ENCODE peak calls at places on chromosomes 13 and 19, in six cellular contexts. One of them, this sample, is unnamed.

GRCh38 chr13:23683084-23683483 is 112.9 kb downstream of the TNFRSF19 start:
- DNase-seq in ascending aorta: no peak
- DNase-seq in AG04450: no peak
- DNase-seq in dorsolateral prefrontal cortex: no peak
- DNase-seq in GM12865: no peak
- DNase-seq in HFF-Myc: no peak
- DNase-seq in this sample: no peak

GRCh38 chr13:94327318-94327717 is 152.2 kb downstream of the DCT start:
- DNase-seq in ascending aorta: no peak
- DNase-seq in AG04450: no peak
- DNase-seq in dorsolateral prefrontal cortex: no peak
- DNase-seq in GM12865: peak; percentile 86
- DNase-seq in HFF-Myc: no peak
- DNase-seq in this sample: no peak

GRCh38 chr19:14599548-14600147 is 16.8 kb downstream of the CLEC17A start:
- DNase-seq in ascending aorta: no peak
- DNase-seq in AG04450: no peak
- DNase-seq in dorsolateral prefrontal cortex: no peak
- DNase-seq in GM12865: no peak
- DNase-seq in HFF-Myc: no peak
- DNase-seq in this sample: no peak

GRCh38 chr19:30102239-30102638 is 160.2 kb downstream of the URI1 start:
- DNase-seq in ascending aorta: no peak
- DNase-seq in AG04450: no peak
- DNase-seq in dorsolateral prefrontal cortex: peak; percentile 34
- DNase-seq in GM12865: no peak
- DNase-seq in HFF-Myc: no peak
- DNase-seq in this sample: no peak

GRCh38 chr19:2014731-2015610 is 543 bp downstream of the BTBD2 start:
- DNase-seq in ascending aorta: no peak
- DNase-seq in AG04450: no peak
- DNase-seq in dorsolateral prefrontal cortex: no peak
- DNase-seq in GM12865: peak; percentile 54
- DNase-seq in HFF-Myc: no peak
- DNase-seq in this sample: no peak

GRCh38 chr13:49330546-49330864 is 82.8 kb downstream of the CDADC1 start:
- DNase-seq in ascending aorta: no peak
- DNase-seq in AG04450: no peak
- DNase-seq in dorsolateral prefrontal cortex: no peak
- DNase-seq in GM12865: no peak
- DNase-seq in HFF-Myc: no peak
- DNase-seq in this sample: no peak

GRCh38 chr19:34320277-34320676 is 44.7 kb upstream of the GPI start:
- DNase-seq in ascending aorta: no peak
- DNase-seq in AG04450: no peak
- DNase-seq in dorsolateral prefrontal cortex: no peak
- DNase-seq in GM12865: no peak
- DNase-seq in HFF-Myc: no peak
- DNase-seq in this sample: no peak

GRCh38 chr19:4976412-4977298 is 7.7 kb downstream of the KDM4B start:
- DNase-seq in ascending aorta: peak; percentile 63
- DNase-seq in AG04450: peak; percentile 91
- DNase-seq in dorsolateral prefrontal cortex: no peak
- DNase-seq in GM12865: no peak
- DNase-seq in HFF-Myc: peak; percentile 90
- DNase-seq in this sample: peak; percentile 87

GRCh38 chr13:112438515-112438914 is 62.4 kb downstream of the SPACA7 start:
- DNase-seq in ascending aorta: no peak
- DNase-seq in AG04450: no peak
- DNase-seq in dorsolateral prefrontal cortex: no peak
- DNase-seq in GM12865: no peak
- DNase-seq in HFF-Myc: no peak
- DNase-seq in this sample: no peak

GRCh38 chr13:109517516-109517915 is 268.9 kb downstream of the IRS2 start:
- DNase-seq in ascending aorta: no peak
- DNase-seq in AG04450: no peak
- DNase-seq in dorsolateral prefrontal cortex: no peak
- DNase-seq in GM12865: no peak
- DNase-seq in HFF-Myc: no peak
- DNase-seq in this sample: no peak

GRCh38 chr13:93724187-93724586 is 497.6 kb downstream of the GPC6 start:
- DNase-seq in ascending aorta: no peak
- DNase-seq in AG04450: no peak
- DNase-seq in dorsolateral prefrontal cortex: no peak
- DNase-seq in GM12865: no peak
- DNase-seq in HFF-Myc: no peak
- DNase-seq in this sample: no peak

GRCh38 chr13:44237276-44237767 is 136.3 kb upstream of the SERP2 start:
- DNase-seq in ascending aorta: peak; percentile 64
- DNase-seq in AG04450: peak; percentile 64
- DNase-seq in dorsolateral prefrontal cortex: peak; percentile 49
- DNase-seq in GM12865: peak; percentile 82
- DNase-seq in HFF-Myc: peak; percentile 82
- DNase-seq in this sample: peak; percentile 72

GRCh38 chr13:39373108-39373507 is 229.9 kb downstream of the LHFPL6 start:
- DNase-seq in ascending aorta: no peak
- DNase-seq in AG04450: no peak
- DNase-seq in dorsolateral prefrontal cortex: no peak
- DNase-seq in GM12865: no peak
- DNase-seq in HFF-Myc: no peak
- DNase-seq in this sample: no peak

GRCh38 chr13:34883381-34883780 is 58.7 kb upstream of the NBEA start:
- DNase-seq in ascending aorta: no peak
- DNase-seq in AG04450: no peak
- DNase-seq in dorsolateral prefrontal cortex: no peak
- DNase-seq in GM12865: no peak
- DNase-seq in HFF-Myc: no peak
- DNase-seq in this sample: no peak

GRCh38 chr19:18931316-18932162 is 9.5 kb downstream of the HOMER3 start:
- DNase-seq in ascending aorta: no peak
- DNase-seq in AG04450: no peak
- DNase-seq in dorsolateral prefrontal cortex: no peak
- DNase-seq in GM12865: no peak
- DNase-seq in HFF-Myc: no peak
- DNase-seq in this sample: no peak

GRCh38 chr19:45424191-45425058 is 708 bp upstream of the ERCC1 start:
- DNase-seq in ascending aorta: peak; percentile 67
- DNase-seq in AG04450: peak; percentile 83
- DNase-seq in dorsolateral prefrontal cortex: no peak
- DNase-seq in GM12865: peak; percentile 80
- DNase-seq in HFF-Myc: peak; percentile 93
- DNase-seq in this sample: peak; percentile 66

GRCh38 chr13:83880275-83881027 is 1.8 kb downstream of the SLITRK1 start:
- DNase-seq in ascending aorta: no peak
- DNase-seq in AG04450: no peak
- DNase-seq in dorsolateral prefrontal cortex: no peak
- DNase-seq in GM12865: no peak
- DNase-seq in HFF-Myc: no peak
- DNase-seq in this sample: no peak

GRCh38 chr13:111661052-111661451 is 340.6 kb downstream of the TEX29 start:
- DNase-seq in ascending aorta: no peak
- DNase-seq in AG04450: no peak
- DNase-seq in dorsolateral prefrontal cortex: no peak
- DNase-seq in GM12865: no peak
- DNase-seq in HFF-Myc: no peak
- DNase-seq in this sample: no peak

GRCh38 chr13:98239156-98240076 is 62.3 kb upstream of the RNF113B start:
- DNase-seq in ascending aorta: no peak
- DNase-seq in AG04450: no peak
- DNase-seq in dorsolateral prefrontal cortex: no peak
- DNase-seq in GM12865: no peak
- DNase-seq in HFF-Myc: no peak
- DNase-seq in this sample: no peak

DNA sequence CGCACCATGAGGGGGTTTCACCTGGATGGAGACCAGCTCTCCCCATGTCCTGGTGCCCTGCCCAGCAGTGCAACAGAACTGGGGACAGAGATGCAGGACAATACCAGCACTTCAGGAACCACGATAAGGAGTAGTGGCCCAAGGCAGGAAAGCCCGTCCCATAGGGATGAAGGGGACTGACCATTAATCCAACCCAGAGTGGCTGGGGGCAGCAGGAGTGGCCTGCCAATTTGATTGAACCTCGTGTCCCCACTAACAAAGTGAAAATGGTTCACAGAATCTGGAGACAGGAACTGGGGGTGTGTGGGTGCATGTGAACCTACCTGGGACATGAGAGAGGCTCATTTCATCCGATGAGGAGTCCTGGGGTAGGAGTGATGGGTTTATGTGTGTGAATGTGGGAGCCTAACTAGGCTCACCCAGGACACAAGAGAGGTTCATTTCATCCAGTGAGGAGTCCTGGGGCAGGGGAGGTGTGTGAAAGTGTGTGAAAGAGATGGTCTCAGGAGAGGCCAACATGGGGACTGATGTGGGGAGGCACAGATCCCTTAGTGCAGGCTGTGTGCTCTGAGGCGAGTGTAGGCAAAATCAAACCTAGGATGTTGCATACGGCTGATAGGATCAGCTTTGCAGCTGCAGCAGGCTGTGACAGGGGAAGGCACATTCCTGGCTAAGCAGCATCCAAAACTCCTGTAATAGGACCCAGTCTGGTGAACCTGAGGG is 98.2 kb downstream of the ZNF429 start:
- DNase-seq in ascending aorta: no peak
- DNase-seq in AG04450: no peak
- DNase-seq in dorsolateral prefrontal cortex: no peak
- DNase-seq in GM12865: no peak
- DNase-seq in HFF-Myc: no peak
- DNase-seq in this sample: no peak
- H3K4me3 ChIP-seq in ascending aorta: peak overlapping the region; percentile 32
- H3K4me3 ChIP-seq in AG04450: no peak overlapping the region
- H3K4me3 ChIP-seq in dorsolateral prefrontal cortex: peak overlapping the region; percentile 70
- H3K4me3 ChIP-seq in GM12865: no peak overlapping the region
- H3K4me3 ChIP-seq in HFF-Myc: no peak overlapping the region
- H3K4me3 ChIP-seq in this sample: peak overlapping the region; percentile 53

GRCh38 chr13:81048026-81048461 is 707.1 kb upstream of the SPRY2 start:
- DNase-seq in ascending aorta: no peak
- DNase-seq in AG04450: no peak
- DNase-seq in dorsolateral prefrontal cortex: no peak
- DNase-seq in GM12865: peak; percentile 1
- DNase-seq in HFF-Myc: no peak
- DNase-seq in this sample: no peak

GRCh38 chr13:81051873-81052272 is 710.9 kb upstream of the SPRY2 start:
- DNase-seq in ascending aorta: no peak
- DNase-seq in AG04450: no peak
- DNase-seq in dorsolateral prefrontal cortex: no peak
- DNase-seq in GM12865: no peak
- DNase-seq in HFF-Myc: no peak
- DNase-seq in this sample: no peak
- TF ChIP-seq CTCF in ascending aorta: no peak
- TF ChIP-seq CTCF in AG04450: no peak
- TF ChIP-seq CTCF in dorsolateral prefrontal cortex: no peak
- TF ChIP-seq CTCF in GM12865: no peak
- TF ChIP-seq CTCF in HFF-Myc: no peak
- TF ChIP-seq CTCF in this sample: peak; percentile 21

GRCh38 chr19:50148528-50148927 is 14.6 kb downstream of the IZUMO2 start:
- DNase-seq in ascending aorta: no peak
- DNase-seq in AG04450: no peak
- DNase-seq in dorsolateral prefrontal cortex: no peak
- DNase-seq in GM12865: no peak
- DNase-seq in HFF-Myc: no peak
- DNase-seq in this sample: no peak
- H3K4me3 ChIP-seq in ascending aorta: no peak overlapping the region
- H3K4me3 ChIP-seq in AG04450: no peak overlapping the region
- H3K4me3 ChIP-seq in dorsolateral prefrontal cortex: peak overlapping the region; percentile 90
- H3K4me3 ChIP-seq in GM12865: no peak overlapping the region
- H3K4me3 ChIP-seq in HFF-Myc: no peak overlapping the region
- H3K4me3 ChIP-seq in this sample: peak overlapping the region; percentile 89

GRCh38 chr19:38142176-38143035 is 81.6 kb downstream of the DPF1 start:
- DNase-seq in ascending aorta: no peak
- DNase-seq in AG04450: no peak
- DNase-seq in dorsolateral prefrontal cortex: peak; percentile 78
- DNase-seq in GM12865: peak; percentile 35
- DNase-seq in HFF-Myc: no peak
- DNase-seq in this sample: no peak
- TF ChIP-seq CTCF in ascending aorta: peak; percentile 59
- TF ChIP-seq CTCF in AG04450: peak; percentile 87
- TF ChIP-seq CTCF in dorsolateral prefrontal cortex: peak; percentile 83
- TF ChIP-seq CTCF in GM12865: peak; percentile 62
- TF ChIP-seq CTCF in HFF-Myc: peak; percentile 86
- TF ChIP-seq CTCF in this sample: peak; percentile 73